ENCODE peak calls at places on chromosomes 3 and 15, in nine cellular contexts. J is left lung, E is lower leg skin, M is HepG2, G is GM23338, X is WTC11, Q is left ventricle myocardium inferior, U is cardiac muscle cell, C is pancreas. O is an unnamed sample.

GRCh38 chr3:31448035-31448881 is 84.5 kb upstream of the STT3B start:
- DNase-seq in G (peak), M (peak), J (no peak), U (no peak), Q (no peak), E (no peak), C (peak), X (peak), O (no peak)

GRCh38 chr15:55902975-55903374 is 90.4 kb downstream of the NEDD4 start:
- DNase-seq in E (no peak), C (no peak), J (no peak), X (no peak), M (no peak), U (no peak), G (no peak), Q (no peak), O (no peak)

GRCh38 chr15:40097968-40098476 is 10.7 kb downstream of the BMF start:
- DNase-seq in X (no peak), C (peak), Q (peak), J (peak), G (peak), U (no peak), E (peak), M (no peak), O (no peak)

GRCh38 chr3:21942328-21942727 is 191.3 kb upstream of the ZNF385D start:
- DNase-seq in U (no peak), X (no peak), Q (no peak), E (no peak), C (no peak), G (no peak), M (no peak), J (no peak), O (no peak)

GRCh38 chr15:31214864-31215489 is 111.7 kb upstream of the KLF13 start:
- DNase-seq in M (no peak), X (no peak), U (no peak), E (peak), G (no peak), Q (peak), J (peak), C (no peak), O (no peak)

GRCh38 chr3:142040941-142041575 is 108.3 kb downstream of the TFDP2 start:
- DNase-seq in G (no peak), M (no peak), E (no peak), Q (no peak), J (no peak), X (no peak), C (no peak), U (no peak), O (no peak)

GRCh38 chr15:68598171-68599152 is 19.7 kb downstream of the CORO2B start:
- DNase-seq in C (no peak), G (no peak), M (no peak), Q (peak), X (no peak), U (peak), E (no peak), J (no peak), O (no peak)

GRCh38 chr3:4898454-4899313 is 80.6 kb upstream of the BHLHE40 start:
- DNase-seq in M (no peak), C (no peak), U (no peak), Q (no peak), E (no peak), X (no peak), J (no peak), G (no peak), O (no peak)

GRCh38 chr15:95363636-95364035 is 966.9 kb upstream of the NR2F2 start:
- DNase-seq in E (no peak), J (no peak), U (no peak), G (no peak), C (no peak), X (no peak), M (no peak), Q (no peak), O (no peak)

GRCh38 chr15:85943825-85944224 is 135.8 kb upstream of the AGBL1 start:
- DNase-seq in Q (no peak), C (no peak), U (no peak), G (no peak), X (no peak), J (no peak), E (no peak), M (no peak), O (no peak)

GRCh38 chr3:49900491-49901153 is 3.1 kb downstream of the MST1R start:
- DNase-seq in G (peak), X (no peak), E (no peak), U (no peak), M (no peak), C (peak), Q (peak), J (peak), O (no peak)

GRCh38 chr3:114624676-114625181 is 330.9 kb downstream of the TIGIT start:
- DNase-seq in J (peak), M (peak), G (no peak), C (peak), X (no peak), U (no peak), Q (peak), E (peak), O (no peak)

GRCh38 chr15:97759363-97759762 is 201.1 kb upstream of the ARRDC4 start:
- DNase-seq in U (no peak), E (no peak), J (no peak), Q (no peak), C (no peak), M (no peak), G (no peak), X (no peak), O (no peak)

GRCh38 chr15:55917881-55918296 is 75.5 kb downstream of the NEDD4 start:
- DNase-seq in E (no peak), C (no peak), G (peak), M (peak), X (no peak), U (peak), Q (no peak), J (no peak), O (no peak)

GRCh38 chr3:111803123-111803593 is 55.9 kb upstream of the PHLDB2 start:
- DNase-seq in M (no peak), C (no peak), G (no peak), X (no peak), J (peak), E (peak), U (peak), Q (peak), O (no peak)

GRCh38 chr15:86855307-86855706 is 775.6 kb downstream of the AGBL1 start:
- DNase-seq in Q (no peak), X (no peak), J (no peak), G (no peak), E (no peak), C (no peak), M (no peak), U (no peak), O (no peak)

GRCh38 chr3:17672506-17672905 is 69.9 kb downstream of the TBC1D5 start:
- DNase-seq in G (no peak), J (no peak), U (no peak), C (no peak), E (no peak), X (no peak), M (no peak), Q (no peak), O (no peak)

GRCh38 chr3:8871306-8871705 is 92.0 kb downstream of the RAD18 start:
- DNase-seq in C (no peak), Q (no peak), E (no peak), X (no peak), M (no peak), G (no peak), U (no peak), J (no peak), O (no peak)

GRCh38 chr3:61981005-61981404 is 392.3 kb downstream of the FEZF2 start:
- DNase-seq in C (no peak), M (no peak), X (no peak), Q (no peak), J (no peak), U (no peak), G (no peak), E (no peak), O (no peak)

GRCh38 chr3:45321607-45322391 is 66.6 kb upstream of the LARS2 start:
- DNase-seq in X (no peak), G (no peak), Q (no peak), C (no peak), E (peak), U (no peak), M (no peak), J (no peak), O (no peak)

GRCh38 chr3:98500019-98500418 is 2.5 kb downstream of the OR5K2 start:
- DNase-seq in M (no peak), U (no peak), J (no peak), E (no peak), C (no peak), G (no peak), X (no peak), Q (no peak), O (no peak)

GRCh38 chr3:174822320-174822719 is 36.8 kb upstream of the NAALADL2 start:
- DNase-seq in J (no peak), U (no peak), E (no peak), M (no peak), X (no peak), G (no peak), Q (no peak), C (no peak), O (no peak)

GRCh38 chr3:127443581-127444375 is 146.8 kb downstream of the TPRA1 start:
- DNase-seq in J (peak), G (no peak), U (no peak), X (no peak), M (no peak), E (peak), Q (no peak), C (no peak), O (peak)

GRCh38 chr15:73601449-73602425 is 31.5 kb downstream of the NPTN start:
- DNase-seq in U (peak), M (peak), Q (peak), J (peak), X (no peak), E (no peak), G (peak), C (no peak), O (no peak)

GRCh38 chr3:63344676-63345075 is 66.6 kb downstream of the SYNPR start:
- DNase-seq in C (no peak), Q (no peak), J (no peak), U (no peak), M (no peak), E (no peak), G (peak), X (peak), O (no peak)

GRCh38 chr15:76514292-76514691 is 177.7 kb downstream of the ISL2 start:
- DNase-seq in C (no peak), G (no peak), M (peak), E (no peak), U (no peak), X (no peak), J (no peak), Q (no peak), O (no peak)

GRCh38 chr3:112676659-112677234 is 35.8 kb upstream of the CCDC80 start:
- DNase-seq in X (no peak), G (peak), Q (peak), E (peak), M (peak), U (peak), C (no peak), J (peak), O (no peak)

GRCh38 chr15:89399390-89400120 is 64.9 kb upstream of the POLG start:
- DNase-seq in E (no peak), J (no peak), G (peak), X (peak), U (peak), Q (no peak), C (no peak), M (no peak), O (no peak)
- TF ChIP-seq CTCF in E (no peak), J (peak), G (peak), X (peak), U (peak), Q (peak), C (no peak), M (peak), O (peak)

DNA sequence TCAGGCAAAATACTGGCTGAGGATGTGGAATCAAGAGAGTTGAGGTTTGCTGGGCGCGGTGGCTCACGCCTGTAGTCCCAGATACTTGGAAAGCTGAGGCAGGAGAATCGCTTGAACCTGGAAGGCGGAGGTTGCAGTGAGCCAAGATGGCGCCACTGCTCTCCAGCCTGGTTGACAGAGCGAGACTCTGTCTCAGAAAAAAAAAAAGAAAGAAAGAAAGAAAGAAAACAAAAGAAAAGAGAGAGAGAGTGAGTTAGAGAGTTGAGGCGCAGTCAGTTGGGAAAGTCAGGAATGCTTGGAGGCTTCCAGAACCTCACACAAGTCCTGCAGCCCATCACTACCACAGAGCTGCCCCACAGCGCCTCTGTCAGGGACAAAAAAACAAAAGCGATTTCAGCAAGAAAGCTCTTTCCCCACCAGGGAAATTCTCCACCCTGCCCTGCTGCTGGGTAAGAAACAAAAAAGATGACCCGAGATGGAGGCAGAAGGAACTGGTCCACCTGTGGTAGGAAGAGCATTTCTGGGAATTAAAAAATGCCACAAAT is 13.8 kb downstream of the HDC start:
- DNase-seq in M (no peak), X (no peak), J (no peak), C (no peak), E (no peak), G (peak), U (no peak), Q (no peak), O (no peak)
- TF ChIP-seq CTCF in M (no peak), X (no peak), J (no peak), C (no peak), E (no peak), G (peak), U (no peak), Q (no peak), O (no peak)

DNA sequence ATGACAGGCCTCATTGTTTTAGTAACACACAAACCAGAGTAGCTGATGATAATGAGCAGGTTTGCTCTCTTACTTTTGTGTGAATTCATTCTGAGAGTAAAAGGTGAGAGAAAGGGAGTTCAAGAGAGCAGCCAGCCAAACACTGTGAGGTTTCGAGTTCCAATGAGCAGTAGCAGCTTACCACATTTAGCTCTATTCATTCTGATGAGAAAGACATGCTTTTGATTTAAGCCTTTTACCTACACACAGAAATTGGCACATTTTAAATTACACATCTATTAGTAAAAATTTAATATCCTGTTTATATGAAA is 28.0 kb downstream of the GLDN start:
- DNase-seq in Q (no peak), J (no peak), U (no peak), M (no peak), C (no peak), G (no peak), E (no peak), X (no peak), O (no peak)
- TF ChIP-seq CTCF in Q (no peak), J (no peak), U (no peak), M (no peak), C (no peak), G (no peak), E (no peak), X (no peak), O (no peak)

GRCh38 chr3:66938338-66938963 is 59.7 kb upstream of the KBTBD8 start:
- DNase-seq in M (peak), Q (no peak), C (no peak), U (peak), E (no peak), J (no peak), G (peak), X (peak), O (no peak)
- TF ChIP-seq CTCF in M (peak), Q (peak), C (peak), U (peak), E (no peak), J (peak), G (peak), X (peak), O (peak)

GRCh38 chr15:57595011-57595866 is 3.5 kb downstream of the MYZAP start:
- DNase-seq in J (no peak), G (no peak), U (peak), M (peak), X (no peak), Q (peak), E (no peak), C (no peak), O (no peak)

GRCh38 chr15:57597431-57597830 is 5.7 kb downstream of the MYZAP start:
- DNase-seq in G (no peak), E (peak), M (no peak), C (no peak), U (no peak), Q (no peak), J (no peak), X (no peak), O (no peak)

GRCh38 chr15:57596978-57597377 is 5.3 kb downstream of the MYZAP start:
- DNase-seq in E (no peak), C (no peak), J (no peak), X (no peak), Q (no peak), G (no peak), M (no peak), U (no peak), O (no peak)

GRCh38 chr15:57594479-57594878 is 2.8 kb downstream of the MYZAP start:
- DNase-seq in J (no peak), Q (no peak), E (no peak), G (no peak), U (no peak), M (no peak), C (no peak), X (no peak), O (no peak)

GRCh38 chr15:57596301-57596855 is 4.7 kb downstream of the MYZAP start:
- DNase-seq in E (no peak), U (no peak), M (no peak), J (no peak), G (no peak), Q (no peak), X (no peak), C (no peak), O (no peak)
- TF ChIP-seq CTCF in E (no peak), U (no peak), M (no peak), J (no peak), G (no peak), Q (no peak), X (no peak), C (no peak), O (no peak)

O was measured in type B pancreatic cell.